ENCODE peak calls at places on chromosomes 13 and 19, in five cellular contexts. Y, K, O, D and X are unnamed samples.

GRCh38 chr19:38727868-38728660 is 16.2 kb downstream of the CAPN12 start:
- DNase-seq in Y (no peak), K (no peak), O (peak; percentile 80), D (peak; percentile 85), X (no peak)

GRCh38 chr19:49343127-49343526 is 7.9 kb downstream of the CD37 start:
- DNase-seq in Y (no peak), K (no peak), O (no peak), D (peak; percentile 9), X (peak; percentile 54)

GRCh38 chr19:51026554-51026831 is at the start of gene KLK11:
- DNase-seq in Y (no peak), K (no peak), O (no peak), D (no peak), X (no peak)

GRCh38 chr19:8180018-8180417 is 29.2 kb upstream of the CERS4 start:
- DNase-seq in Y (no peak), K (no peak), O (no peak), D (no peak), X (no peak)

GRCh38 chr19:743168-743687 is 7.7 kb upstream of the MISP start:
- DNase-seq in Y (peak; percentile 50), K (no peak), O (no peak), D (no peak), X (no peak)

GRCh38 chr19:40163541-40164129 is 27.6 kb upstream of the MAP3K10 start:
- DNase-seq in Y (peak; percentile 67), K (no peak), O (no peak), D (no peak), X (peak; percentile 61)

GRCh38 chr19:47141695-47142094 is 11.1 kb downstream of the SAE1 start:
- DNase-seq in Y (no peak), K (no peak), O (no peak), D (no peak), X (no peak)

GRCh38 chr13:73810647-73811046 is 323.6 kb downstream of the KLF12 start:
- DNase-seq in Y (no peak), K (no peak), O (no peak), D (no peak), X (no peak)

GRCh38 chr19:1133471-1133929 is 29.7 kb downstream of the GPX4 start:
- DNase-seq in Y (peak; percentile 83), K (peak; percentile 65), O (no peak), D (no peak), X (peak; percentile 72)

GRCh38 chr19:13007292-13008045 is 12.2 kb downstream of the NFIX start:
- DNase-seq in Y (no peak), K (no peak), O (no peak), D (peak; percentile 77), X (peak; percentile 31)

GRCh38 chr13:50917572-50917971 is 8.0 kb downstream of the RNASEH2B start:
- DNase-seq in Y (no peak), K (no peak), O (no peak), D (no peak), X (no peak)

GRCh38 chr19:1851581-1852293 is 3.5 kb upstream of the REXO1 start:
- DNase-seq in Y (no peak), K (peak; percentile 69), O (no peak), D (no peak), X (peak; percentile 77)

GRCh38 chr13:18943721-18944391 is 237.8 kb downstream of the TUBA3C start:
- DNase-seq in Y (no peak), K (no peak), O (no peak), D (no peak), X (no peak)

DNA sequence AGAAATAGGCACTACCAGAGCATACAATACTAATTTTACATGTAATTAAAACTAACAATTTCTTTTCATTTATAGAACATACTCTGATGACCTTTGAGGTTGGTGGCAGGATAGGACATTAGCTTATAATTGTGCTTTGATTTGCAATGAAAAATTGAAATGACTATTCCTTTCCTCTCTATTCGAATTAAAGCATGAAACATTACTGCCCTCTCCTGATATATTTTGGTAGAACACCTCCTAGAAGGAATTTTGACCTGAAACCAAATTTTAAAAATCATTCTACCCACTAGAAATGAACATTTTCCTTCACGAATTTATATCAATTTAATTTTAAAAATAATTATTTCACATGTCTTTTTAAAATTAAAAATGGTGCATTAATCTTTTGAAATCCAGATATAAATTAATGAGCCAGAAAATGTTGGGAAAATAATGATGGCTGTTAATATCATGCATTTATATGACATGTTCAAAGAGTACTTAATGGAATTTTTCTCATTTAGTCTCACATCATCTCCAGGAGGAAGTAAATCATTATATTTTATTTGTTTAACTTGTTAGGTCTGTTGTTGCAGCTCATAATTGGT is 556.3 kb upstream of the ARGLU1 start:
- DNase-seq in Y (no peak), K (no peak), O (no peak), D (no peak), X (no peak)
- TF ChIP-seq CTCF in Y (peak; percentile 26), K (no peak), O (no peak), D (peak; percentile 32), X (peak; percentile 34)

GRCh38 chr13:102250448-102250847 is 151.4 kb downstream of the FGF14 start:
- DNase-seq in Y (no peak), K (no peak), O (no peak), D (no peak), X (no peak)
- TF ChIP-seq CTCF in Y (no peak), K (no peak), O (no peak), D (no peak), X (no peak)

GRCh38 chr13:35822666-35823065 is 308.5 kb downstream of the DCLK1 start:
- DNase-seq in Y (no peak), K (no peak), O (no peak), D (no peak), X (no peak)

GRCh38 chr13:35824825-35825224 is 306.4 kb downstream of the DCLK1 start:
- DNase-seq in Y (no peak), K (no peak), O (no peak), D (no peak), X (no peak)

GRCh38 chr13:35830850-35831450 is 300.2 kb downstream of the DCLK1 start:
- DNase-seq in Y (no peak), K (no peak), O (no peak), D (no peak), X (no peak)

GRCh38 chr13:35824395-35824794 is 306.8 kb downstream of the DCLK1 start:
- DNase-seq in Y (no peak), K (no peak), O (no peak), D (no peak), X (no peak)

DNA sequence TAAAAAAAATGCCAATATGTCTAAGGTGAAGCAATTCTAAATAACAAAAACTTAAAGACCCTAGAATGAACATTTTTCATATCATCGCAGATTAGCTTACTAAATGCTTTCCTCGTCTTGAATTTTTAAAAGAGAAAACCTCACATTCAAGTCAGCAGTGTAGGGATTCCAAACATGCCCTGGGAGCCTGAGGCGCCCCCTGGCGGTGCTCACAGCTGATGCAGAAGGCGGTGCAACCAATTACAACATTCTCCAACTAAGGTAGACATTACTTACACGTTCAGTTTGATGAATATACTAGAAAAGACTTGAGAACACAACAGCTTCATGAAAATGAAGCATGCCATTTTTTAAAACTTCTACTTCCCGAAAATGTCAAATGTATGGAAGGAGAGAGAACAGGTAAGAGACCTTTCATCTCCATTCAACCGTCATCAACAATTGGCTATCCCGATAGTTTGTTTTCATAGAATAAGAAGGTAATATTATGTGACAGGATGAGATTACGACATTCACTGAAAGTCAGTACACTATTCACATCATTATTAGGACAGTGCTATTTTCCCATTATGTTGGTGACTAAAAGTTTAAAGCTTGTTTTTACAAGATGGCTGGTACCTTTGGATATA is 304.4 kb downstream of the DCLK1 start:
- DNase-seq in Y (no peak), K (no peak), O (no peak), D (no peak), X (no peak)
- TF ChIP-seq CTCF in Y (peak; percentile 32), K (no peak), O (peak; percentile 58), D (no peak), X (peak; percentile 28)

GRCh38 chr19:17389957-17390664 is 3.9 kb downstream of the CCDC194 start:
- DNase-seq in Y (no peak), K (no peak), O (no peak), D (no peak), X (no peak)
- TF ChIP-seq CTCF in Y (peak; percentile 5), K (no peak), O (no peak), D (no peak), X (peak; percentile 25)